ENCODE peak calls at places on chromosomes 4 and X, in ten cellular contexts. One of them, this sample, is unnamed.

GRCh38 chr4:154018659-154019058 is 229.8 kb upstream of the SFRP2 start:
- DNase-seq in uterus: no peak
- DNase-seq in HCT116: no peak
- DNase-seq in ACHN: no peak
- DNase-seq in HFFc6: no peak
- DNase-seq in ureter: no peak
- DNase-seq in GM06990: no peak
- DNase-seq in NCI-H82: peak; percentile 67
- DNase-seq in AG04449: no peak
- DNase-seq in NCI-H2107: no peak
- DNase-seq in this sample: peak; percentile 67

GRCh38 chrX:143788265-143788664 is 67.7 kb upstream of the SPANXN2 start:
- DNase-seq in uterus: no peak
- DNase-seq in HCT116: no peak
- DNase-seq in ACHN: peak; percentile 40
- DNase-seq in HFFc6: no peak
- DNase-seq in ureter: no peak
- DNase-seq in GM06990: no peak
- DNase-seq in NCI-H82: peak; percentile 53
- DNase-seq in AG04449: no peak
- DNase-seq in NCI-H2107: no peak
- DNase-seq in this sample: no peak

GRCh38 chr4:53558061-53558801 is 33.1 kb downstream of the LNX1 start:
- DNase-seq in uterus: no peak
- DNase-seq in HCT116: no peak
- DNase-seq in ACHN: no peak
- DNase-seq in HFFc6: no peak
- DNase-seq in ureter: no peak
- DNase-seq in GM06990: no peak
- DNase-seq in NCI-H82: peak; percentile 96
- DNase-seq in AG04449: no peak
- DNase-seq in NCI-H2107: no peak
- DNase-seq in this sample: no peak

GRCh38 chr4:185219551-185220344 is 10.3 kb downstream of the SNX25 start:
- DNase-seq in uterus: peak; percentile 68
- DNase-seq in HCT116: no peak
- DNase-seq in ACHN: no peak
- DNase-seq in HFFc6: peak; percentile 75
- DNase-seq in ureter: peak; percentile 66
- DNase-seq in GM06990: no peak
- DNase-seq in NCI-H82: peak; percentile 5
- DNase-seq in AG04449: peak; percentile 77
- DNase-seq in NCI-H2107: no peak
- DNase-seq in this sample: no peak

GRCh38 chr4:52051615-52052474 is 741 bp downstream of the SPATA18 start:
- DNase-seq in uterus: peak; percentile 47
- DNase-seq in HCT116: no peak
- DNase-seq in ACHN: peak; percentile 81
- DNase-seq in HFFc6: peak; percentile 1
- DNase-seq in ureter: peak; percentile 81
- DNase-seq in GM06990: peak; percentile 63
- DNase-seq in NCI-H82: peak; percentile 39
- DNase-seq in AG04449: peak; percentile 45
- DNase-seq in NCI-H2107: peak; percentile 17
- DNase-seq in this sample: peak; percentile 91

GRCh38 chr4:138034871-138035270 is 207.3 kb downstream of the SLC7A11 start:
- DNase-seq in uterus: no peak
- DNase-seq in HCT116: no peak
- DNase-seq in ACHN: no peak
- DNase-seq in HFFc6: peak; percentile 73
- DNase-seq in ureter: no peak
- DNase-seq in GM06990: no peak
- DNase-seq in NCI-H82: no peak
- DNase-seq in AG04449: no peak
- DNase-seq in NCI-H2107: no peak
- DNase-seq in this sample: no peak

GRCh38 chr4:110480031-110480549 is 4.1 kb downstream of the ENPEP start:
- DNase-seq in uterus: peak; percentile 62
- DNase-seq in HCT116: no peak
- DNase-seq in ACHN: peak; percentile 63
- DNase-seq in HFFc6: peak; percentile 89
- DNase-seq in ureter: no peak
- DNase-seq in GM06990: no peak
- DNase-seq in NCI-H82: no peak
- DNase-seq in AG04449: peak; percentile 99
- DNase-seq in NCI-H2107: no peak
- DNase-seq in this sample: no peak

GRCh38 chr4:3030551-3031356 is 43.6 kb downstream of the HTT-AS start:
- DNase-seq in uterus: no peak
- DNase-seq in HCT116: no peak
- DNase-seq in ACHN: no peak
- DNase-seq in HFFc6: no peak
- DNase-seq in ureter: no peak
- DNase-seq in GM06990: no peak
- DNase-seq in NCI-H82: no peak
- DNase-seq in AG04449: no peak
- DNase-seq in NCI-H2107: no peak
- DNase-seq in this sample: no peak

GRCh38 chr4:25351777-25352421 is 25.2 kb upstream of the ANAPC4 start:
- DNase-seq in uterus: no peak
- DNase-seq in HCT116: no peak
- DNase-seq in ACHN: peak; percentile 67
- DNase-seq in HFFc6: peak; percentile 58
- DNase-seq in ureter: no peak
- DNase-seq in GM06990: no peak
- DNase-seq in NCI-H82: no peak
- DNase-seq in AG04449: peak; percentile 28
- DNase-seq in NCI-H2107: no peak
- DNase-seq in this sample: no peak

GRCh38 chr4:108188770-108189169 is 20.0 kb upstream of the LEF1 start:
- DNase-seq in uterus: no peak
- DNase-seq in HCT116: no peak
- DNase-seq in ACHN: no peak
- DNase-seq in HFFc6: no peak
- DNase-seq in ureter: no peak
- DNase-seq in GM06990: no peak
- DNase-seq in NCI-H82: no peak
- DNase-seq in AG04449: no peak
- DNase-seq in NCI-H2107: no peak
- DNase-seq in this sample: no peak

GRCh38 chr4:183872531-183872930 is 32.6 kb upstream of the STOX2 start:
- DNase-seq in uterus: no peak
- DNase-seq in HCT116: no peak
- DNase-seq in ACHN: no peak
- DNase-seq in HFFc6: no peak
- DNase-seq in ureter: no peak
- DNase-seq in GM06990: no peak
- DNase-seq in NCI-H82: peak; percentile 84
- DNase-seq in AG04449: no peak
- DNase-seq in NCI-H2107: no peak
- DNase-seq in this sample: no peak

GRCh38 chr4:4427478-4427870 is 40.6 kb downstream of the NSG1 start:
- DNase-seq in uterus: no peak
- DNase-seq in HCT116: peak; percentile 47
- DNase-seq in ACHN: no peak
- DNase-seq in HFFc6: no peak
- DNase-seq in ureter: no peak
- DNase-seq in GM06990: no peak
- DNase-seq in NCI-H82: no peak
- DNase-seq in AG04449: no peak
- DNase-seq in NCI-H2107: no peak
- DNase-seq in this sample: no peak

GRCh38 chr4:5018603-5019002 is 655 bp downstream of the CYTL1 start:
- DNase-seq in uterus: no peak
- DNase-seq in HCT116: no peak
- DNase-seq in ACHN: no peak
- DNase-seq in HFFc6: no peak
- DNase-seq in ureter: no peak
- DNase-seq in GM06990: no peak
- DNase-seq in NCI-H82: no peak
- DNase-seq in AG04449: no peak
- DNase-seq in NCI-H2107: no peak
- DNase-seq in this sample: no peak

GRCh38 chrX:115957862-115958490 is 212.6 kb upstream of the AGTR2 start:
- DNase-seq in uterus: no peak
- DNase-seq in HCT116: no peak
- DNase-seq in ACHN: no peak
- DNase-seq in HFFc6: no peak
- DNase-seq in ureter: no peak
- DNase-seq in GM06990: no peak
- DNase-seq in NCI-H82: peak; percentile 10
- DNase-seq in AG04449: no peak
- DNase-seq in NCI-H2107: peak; percentile 61
- DNase-seq in this sample: peak; percentile 36

GRCh38 chr4:8325284-8325973 is 55.9 kb downstream of the HTRA3 start:
- DNase-seq in uterus: peak; percentile 5
- DNase-seq in HCT116: no peak
- DNase-seq in ACHN: no peak
- DNase-seq in HFFc6: peak; percentile 4
- DNase-seq in ureter: no peak
- DNase-seq in GM06990: no peak
- DNase-seq in NCI-H82: no peak
- DNase-seq in AG04449: no peak
- DNase-seq in NCI-H2107: no peak
- DNase-seq in this sample: peak; percentile 4

GRCh38 chr4:11606078-11606477 is 177.4 kb upstream of the HS3ST1 start:
- DNase-seq in uterus: no peak
- DNase-seq in HCT116: no peak
- DNase-seq in ACHN: no peak
- DNase-seq in HFFc6: no peak
- DNase-seq in ureter: no peak
- DNase-seq in GM06990: no peak
- DNase-seq in NCI-H82: no peak
- DNase-seq in AG04449: no peak
- DNase-seq in NCI-H2107: no peak
- DNase-seq in this sample: no peak

GRCh38 chr4:85953651-85954018 is 406.2 kb downstream of the MAPK10 start:
- DNase-seq in uterus: no peak
- DNase-seq in HCT116: peak; percentile 37
- DNase-seq in ACHN: peak; percentile 84
- DNase-seq in HFFc6: peak; percentile 59
- DNase-seq in ureter: no peak
- DNase-seq in GM06990: no peak
- DNase-seq in NCI-H82: no peak
- DNase-seq in AG04449: no peak
- DNase-seq in NCI-H2107: no peak
- DNase-seq in this sample: no peak

GRCh38 chr4:159006202-159006601 is 96.7 kb upstream of the RAPGEF2 start:
- DNase-seq in uterus: no peak
- DNase-seq in HCT116: peak; percentile 75
- DNase-seq in ACHN: no peak
- DNase-seq in HFFc6: peak; percentile 13
- DNase-seq in ureter: no peak
- DNase-seq in GM06990: no peak
- DNase-seq in NCI-H82: no peak
- DNase-seq in AG04449: no peak
- DNase-seq in NCI-H2107: no peak
- DNase-seq in this sample: no peak

GRCh38 chr4:552059-552458 is 24.0 kb downstream of the TMEM271 start:
- DNase-seq in uterus: no peak
- DNase-seq in HCT116: no peak
- DNase-seq in ACHN: no peak
- DNase-seq in HFFc6: no peak
- DNase-seq in ureter: no peak
- DNase-seq in GM06990: no peak
- DNase-seq in NCI-H82: no peak
- DNase-seq in AG04449: no peak
- DNase-seq in NCI-H2107: no peak
- DNase-seq in this sample: no peak

GRCh38 chr4:131388277-131388676 is 1760.8 kb upstream of the PCDH10 start:
- DNase-seq in uterus: no peak
- DNase-seq in HCT116: no peak
- DNase-seq in ACHN: no peak
- DNase-seq in HFFc6: no peak
- DNase-seq in ureter: no peak
- DNase-seq in GM06990: no peak
- DNase-seq in NCI-H82: no peak
- DNase-seq in AG04449: no peak
- DNase-seq in NCI-H2107: no peak
- DNase-seq in this sample: no peak

GRCh38 chrX:72554448-72555140 is 18.0 kb downstream of the HDAC8 start:
- DNase-seq in uterus: no peak
- DNase-seq in HCT116: peak; percentile 56
- DNase-seq in ACHN: peak; percentile 0
- DNase-seq in HFFc6: no peak
- DNase-seq in ureter: no peak
- DNase-seq in GM06990: no peak
- DNase-seq in NCI-H82: peak; percentile 42
- DNase-seq in AG04449: no peak
- DNase-seq in NCI-H2107: peak; percentile 49
- DNase-seq in this sample: peak; percentile 69

GRCh38 chr4:183987529-183987946 is 82.4 kb downstream of the STOX2 start:
- DNase-seq in uterus: peak; percentile 64
- DNase-seq in HCT116: peak; percentile 21
- DNase-seq in ACHN: peak; percentile 82
- DNase-seq in HFFc6: peak; percentile 38
- DNase-seq in ureter: peak; percentile 86
- DNase-seq in GM06990: no peak
- DNase-seq in NCI-H82: no peak
- DNase-seq in AG04449: peak; percentile 37
- DNase-seq in NCI-H2107: peak; percentile 48
- DNase-seq in this sample: peak; percentile 30

GRCh38 chr4:102732678-102733445 is 27.9 kb downstream of the MANBA start:
- DNase-seq in uterus: no peak
- DNase-seq in HCT116: no peak
- DNase-seq in ACHN: no peak
- DNase-seq in HFFc6: no peak
- DNase-seq in ureter: no peak
- DNase-seq in GM06990: no peak
- DNase-seq in NCI-H82: no peak
- DNase-seq in AG04449: no peak
- DNase-seq in NCI-H2107: no peak
- DNase-seq in this sample: no peak

GRCh38 chr4:120611092-120611491 is 311.4 kb downstream of the PRDM5 start:
- DNase-seq in uterus: no peak
- DNase-seq in HCT116: no peak
- DNase-seq in ACHN: no peak
- DNase-seq in HFFc6: no peak
- DNase-seq in ureter: no peak
- DNase-seq in GM06990: no peak
- DNase-seq in NCI-H82: no peak
- DNase-seq in AG04449: no peak
- DNase-seq in NCI-H2107: no peak
- DNase-seq in this sample: no peak

GRCh38 chr4:98284640-98285046 is 23.5 kb downstream of the RAP1GDS1 start:
- DNase-seq in uterus: no peak
- DNase-seq in HCT116: peak; percentile 89
- DNase-seq in ACHN: peak; percentile 30
- DNase-seq in HFFc6: no peak
- DNase-seq in ureter: no peak
- DNase-seq in GM06990: no peak
- DNase-seq in NCI-H82: peak; percentile 12
- DNase-seq in AG04449: no peak
- DNase-seq in NCI-H2107: no peak
- DNase-seq in this sample: peak; percentile 31

GRCh38 chr4:119110121-119110520 is 25.5 kb upstream of the MYOZ2 start:
- DNase-seq in uterus: no peak
- DNase-seq in HCT116: no peak
- DNase-seq in ACHN: no peak
- DNase-seq in HFFc6: no peak
- DNase-seq in ureter: no peak
- DNase-seq in GM06990: no peak
- DNase-seq in NCI-H82: no peak
- DNase-seq in AG04449: no peak
- DNase-seq in NCI-H2107: no peak
- DNase-seq in this sample: no peak

GRCh38 chrX:132955710-132956109 is 2.7 kb downstream of the HS6ST2 start:
- DNase-seq in uterus: no peak
- DNase-seq in HCT116: no peak
- DNase-seq in ACHN: no peak
- DNase-seq in HFFc6: no peak
- DNase-seq in ureter: no peak
- DNase-seq in GM06990: no peak
- DNase-seq in NCI-H82: no peak
- DNase-seq in AG04449: no peak
- DNase-seq in NCI-H2107: no peak
- DNase-seq in this sample: no peak